ENCODE peak calls at places on chromosome 19, in six cellular contexts. I is AG04450, S is mammary epithelial cell, F is hepatocyte, N is right atrium auricular region, R is pancreas. H is an unnamed sample.

GRCh38 chr19:34938886-34939285 is 12.2 kb downstream of the ZNF30 start:
- DNase-seq in I (no peak), S (no peak), F (no peak), N (no peak), R (no peak), H (no peak)

GRCh38 chr19:38386968-38387549 is 775 bp downstream of the GGN start:
- DNase-seq in I (no peak), S (no peak), F (peak), N (no peak), R (peak), H (peak)

GRCh38 chr19:7415163-7415856 is 66.6 kb downstream of the ARHGEF18 start:
- DNase-seq in I (peak), S (no peak), F (peak), N (no peak), R (no peak), H (peak)

GRCh38 chr19:11191273-11191755 is 6.0 kb downstream of the KANK2 start:
- DNase-seq in I (no peak), S (peak), F (no peak), N (peak), R (no peak), H (peak)

GRCh38 chr19:44050740-44051653 is 839 bp upstream of the ZNF223 start:
- DNase-seq in I (no peak), S (peak), F (no peak), N (no peak), R (peak), H (no peak)

GRCh38 chr19:10686661-10687517 is 14.3 kb upstream of the QTRT1 start:
- DNase-seq in I (no peak), S (peak), F (no peak), N (peak), R (no peak), H (no peak)

GRCh38 chr19:3398114-3398899 is 31.9 kb downstream of the NFIC start:
- DNase-seq in I (no peak), S (no peak), F (peak), N (peak), R (peak), H (peak)

GRCh38 chr19:43765109-43765876 is 10.5 kb upstream of the SMG9 start:
- DNase-seq in I (peak), S (peak), F (peak), N (peak), R (no peak), H (no peak)

GRCh38 chr19:39474139-39474620 is 6.5 kb upstream of the TIMM50 start:
- DNase-seq in I (no peak), S (no peak), F (peak), N (no peak), R (peak), H (peak)

GRCh38 chr19:6580313-6580712 is 10.6 kb downstream of the CD70 start:
- DNase-seq in I (no peak), S (peak), F (no peak), N (no peak), R (no peak), H (no peak)

GRCh38 chr19:9323557-9323918 is 441 bp upstream of the ZNF559 start:
- DNase-seq in I (peak), S (peak), F (peak), N (peak), R (peak), H (peak)

GRCh38 chr19:1863308-1863637 is at the start of gene KLF16:
- DNase-seq in I (no peak), S (no peak), F (no peak), N (no peak), R (no peak), H (no peak)

GRCh38 chr19:33577947-33578346 is 43.8 kb upstream of the CHST8 start:
- DNase-seq in I (no peak), S (no peak), F (no peak), N (no peak), R (no peak), H (no peak)

GRCh38 chr19:31532034-31532433 is 182.8 kb upstream of the TSHZ3 start:
- DNase-seq in I (no peak), S (no peak), F (no peak), N (peak), R (no peak), H (no peak)

GRCh38 chr19:1296575-1297271 is 11.1 kb downstream of the EFNA2 start:
- DNase-seq in I (no peak), S (no peak), F (no peak), N (no peak), R (no peak), H (no peak)

GRCh38 chr19:6536138-6536671 is 5.4 kb downstream of the TNFSF9 start:
- DNase-seq in I (no peak), S (peak), F (peak), N (no peak), R (no peak), H (peak)

GRCh38 chr19:39133431-39134270 is 8.1 kb downstream of the PAK4 start:
- DNase-seq in I (no peak), S (no peak), F (no peak), N (no peak), R (no peak), H (peak)

GRCh38 chr19:884420-885211 is 8.4 kb downstream of the MED16 start:
- DNase-seq in I (no peak), S (no peak), F (no peak), N (no peak), R (no peak), H (no peak)

GRCh38 chr19:58350001-58350801 is 3.1 kb downstream of the A1BG start:
- DNase-seq in I (no peak), S (no peak), F (no peak), N (no peak), R (no peak), H (no peak)

GRCh38 chr19:46739290-46739771 is 6.5 kb upstream of the FKRP start:
- DNase-seq in I (no peak), S (no peak), F (no peak), N (peak), R (no peak), H (peak)

GRCh38 chr19:14003279-14004051 is 2.7 kb downstream of the RFX1 start:
- DNase-seq in I (no peak), S (no peak), F (no peak), N (no peak), R (no peak), H (no peak)
- H3K27ac ChIP-seq in I (no peak), S (no peak), F (peak), N (peak), R (peak), H (peak)

DNA sequence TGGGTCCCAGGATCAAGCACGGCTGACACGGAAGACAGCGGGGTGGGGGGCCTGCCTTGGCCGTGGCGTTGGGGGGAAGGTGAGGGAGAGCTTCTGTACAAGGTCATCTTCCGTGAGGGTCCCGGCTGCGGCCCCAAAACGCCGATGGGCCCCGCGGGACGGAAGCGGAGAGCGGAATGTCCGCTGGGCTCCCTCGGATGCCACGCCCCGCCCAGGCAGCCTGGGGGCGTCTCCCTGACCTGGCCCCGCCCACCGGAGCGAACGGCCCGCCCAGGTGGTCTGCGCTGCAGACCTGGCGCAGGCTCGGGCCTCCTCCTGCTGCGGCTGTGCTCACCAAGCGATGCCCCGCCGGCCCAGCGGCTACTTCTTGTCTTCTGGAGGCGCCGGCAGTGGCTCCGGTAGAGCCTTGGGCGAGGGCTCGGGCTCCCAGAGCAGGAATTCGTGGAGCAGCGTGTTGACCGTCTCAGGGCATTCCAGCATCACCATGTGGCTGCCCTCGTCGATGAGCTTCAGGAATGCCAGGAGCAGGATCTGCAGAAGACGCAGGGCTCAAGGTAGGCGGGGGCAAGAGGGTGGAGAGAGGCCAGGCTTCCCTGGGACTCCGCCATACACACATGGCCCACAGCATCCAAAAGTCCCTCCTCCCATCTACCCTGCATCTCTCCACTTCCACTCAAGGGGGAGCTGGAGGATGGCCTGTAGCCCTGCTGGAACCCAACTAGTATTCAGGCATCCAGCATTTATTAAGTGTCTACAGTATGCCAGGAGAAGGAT is 10.7 kb downstream of the ABHD8 start:
- DNase-seq in I (peak), S (peak), F (peak), N (peak), R (peak), H (peak)
- TF ChIP-seq CTCF in I (peak), S (peak), F (peak), N (peak), R (peak), H (peak)

DNA sequence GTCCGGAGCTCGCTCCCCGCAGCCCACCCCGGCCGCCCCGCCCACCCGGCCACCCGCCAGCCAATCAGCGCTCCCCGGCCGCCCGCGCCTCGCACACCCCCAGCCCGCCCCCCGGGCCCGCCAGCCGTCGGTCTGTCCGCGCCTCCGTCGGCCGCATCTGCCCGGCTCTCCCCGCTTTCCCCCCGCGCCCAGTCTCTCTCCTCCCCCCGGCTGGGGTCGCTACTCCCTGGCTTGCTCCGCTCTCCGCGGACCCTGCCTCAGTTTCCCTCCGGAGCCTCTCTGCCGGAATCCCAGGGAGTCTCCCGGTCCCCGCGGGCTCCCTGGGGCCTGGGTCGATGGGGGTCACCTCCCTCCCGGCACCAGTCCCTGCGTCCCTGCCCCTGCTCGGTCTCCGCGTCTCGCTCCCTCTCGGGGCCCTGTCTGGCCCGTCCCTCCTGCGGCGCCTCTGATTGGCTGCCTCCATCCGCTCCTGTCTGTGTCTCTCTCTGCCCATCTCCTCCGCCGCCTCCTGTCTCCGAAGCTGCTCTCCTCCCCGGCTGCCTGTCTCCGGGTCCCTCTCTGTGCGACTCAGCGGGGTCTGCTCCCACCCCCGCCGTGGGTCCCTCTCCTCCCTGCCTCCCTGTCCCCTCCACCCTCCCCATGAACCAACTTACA is 485 bp downstream of the IL11 start:
- DNase-seq in I (peak), S (peak), F (peak), N (no peak), R (no peak), H (peak)
- H3K27ac ChIP-seq in I (peak), S (peak), F (peak), N (no peak), R (no peak), H (no peak)

GRCh38 chr19:18281082-18282020 is at the start of gene JUND:
- DNase-seq in I (peak), S (peak), F (peak), N (peak), R (peak), H (peak)
- TF ChIP-seq CTCF in I (no peak), S (no peak), F (no peak), N (peak), R (no peak), H (no peak)

GRCh38 chr19:53467138-53467502 is 413 bp upstream of the ZNF813 start:
- DNase-seq in I (no peak), S (no peak), F (peak), N (no peak), R (peak), H (no peak)
- H3K27ac ChIP-seq in I (no peak), S (no peak), F (peak), N (peak), R (no peak), H (peak)

GRCh38 chr19:51329411-51329810 is 12.5 kb downstream of the VSIG10L start:
- DNase-seq in I (no peak), S (no peak), F (no peak), N (no peak), R (no peak), H (no peak)

GRCh38 chr19:51325161-51325979 is 13.9 kb downstream of the IGLON5 start:
- DNase-seq in I (no peak), S (no peak), F (no peak), N (no peak), R (no peak), H (no peak)

GRCh38 chr19:51326216-51327065 is 15.0 kb downstream of the IGLON5 start:
- DNase-seq in I (no peak), S (no peak), F (no peak), N (no peak), R (no peak), H (no peak)

GRCh38 chr19:51330366-51330765 is 11.6 kb downstream of the VSIG10L start:
- DNase-seq in I (no peak), S (no peak), F (no peak), N (no peak), R (no peak), H (no peak)

GRCh38 chr19:51327066-51327985 is 14.6 kb downstream of the VSIG10L start:
- DNase-seq in I (no peak), S (peak), F (peak), N (no peak), R (no peak), H (peak)
- TF ChIP-seq CTCF in I (no peak), S (no peak), F (no peak), N (peak), R (no peak), H (peak)

DNA sequence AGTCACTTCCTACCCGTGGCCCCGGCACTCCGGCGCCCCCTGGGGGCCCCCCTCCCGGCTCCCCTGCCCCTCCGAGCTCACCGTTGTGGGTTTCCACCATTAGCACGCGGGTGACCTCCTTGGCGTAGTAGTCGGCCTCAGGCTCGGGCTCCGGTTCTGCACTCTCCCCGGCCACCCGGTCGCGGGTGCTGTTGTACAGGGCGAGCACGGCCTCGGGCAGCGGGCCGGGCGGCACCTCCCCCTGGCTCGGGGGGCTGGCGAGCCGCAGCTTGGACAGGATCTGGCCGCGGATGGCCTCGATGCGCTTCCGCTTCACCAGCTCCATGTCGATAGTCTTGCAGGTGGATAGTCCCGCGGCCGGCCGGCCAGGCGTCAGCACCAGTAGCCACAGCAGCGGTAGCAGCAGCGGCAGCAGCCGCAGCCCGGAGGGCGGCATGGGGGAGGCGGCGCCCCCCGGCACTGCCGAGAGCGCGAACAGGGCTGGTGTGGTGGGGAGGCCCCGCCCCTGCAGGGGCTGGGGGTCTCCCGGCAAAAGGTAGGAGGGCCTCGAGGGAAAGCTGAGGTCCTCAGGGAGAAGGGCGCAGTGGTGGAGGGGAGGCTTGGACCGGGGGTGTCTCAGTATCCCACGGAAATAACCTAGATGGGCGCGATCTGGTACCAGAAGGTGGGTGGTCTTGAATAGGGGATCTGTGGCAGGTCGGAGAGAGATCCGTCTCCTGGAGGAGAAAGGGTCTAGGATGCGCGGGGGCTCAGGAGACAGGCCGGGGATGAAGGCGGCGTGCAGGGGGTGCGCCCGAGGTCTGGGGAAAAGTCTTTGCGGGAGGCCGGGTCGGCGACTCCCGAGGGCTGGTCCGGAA is 885 bp downstream of the TGFB1 start:
- DNase-seq in I (no peak), S (peak), F (peak), N (peak), R (peak), H (peak)
- H3K27ac ChIP-seq in I (peak), S (peak), F (peak), N (peak), R (peak), H (no peak)